ENCODE peak calls at places on chromosomes 1 and 21, in nine cellular contexts. F is endothelial cell of umbilical vein, Y is H54, T is transverse colon, A is heart left ventricle, I is GM12891, H is ovary, P is H1, U is prostate gland. K is an unnamed sample.

GRCh38 chr1:29180497-29181412 is 945 bp downstream of the SRSF4 start:
- DNase-seq in F (no peak), Y (peak; percentile 11), T (no peak), A (no peak), I (no peak), H (no peak), P (no peak), U (peak; percentile 19), K (no peak)

GRCh38 chr1:151145158-151146071 is 1.0 kb downstream of the SEMA6C start:
- DNase-seq in F (peak; percentile 49), Y (no peak), T (no peak), A (peak; percentile 65), I (no peak), H (peak; percentile 55), P (peak; percentile 77), U (no peak), K (peak; percentile 52)

GRCh38 chr1:53576381-53576801 is 117.2 kb downstream of the DMRTB1 start:
- DNase-seq in F (no peak), Y (no peak), T (no peak), A (no peak), I (no peak), H (no peak), P (no peak), U (no peak), K (no peak)

GRCh38 chr1:78718566-78718965 is 68.9 kb downstream of the IFI44 start:
- DNase-seq in F (peak; percentile 6), Y (no peak), T (no peak), A (no peak), I (no peak), H (no peak), P (no peak), U (no peak), K (no peak)

GRCh38 chr1:167617950-167618269 is 12.1 kb upstream of the RCSD1 start:
- DNase-seq in F (no peak), Y (no peak), T (no peak), A (no peak), I (no peak), H (no peak), P (no peak), U (no peak), K (no peak)

GRCh38 chr21:41725421-41726021 is 41.3 kb downstream of the RIPK4 start:
- DNase-seq in F (no peak), Y (no peak), T (no peak), A (no peak), I (no peak), H (no peak), P (peak; percentile 74), U (peak; percentile 55), K (no peak)

GRCh38 chr21:40819262-40819661 is 27.7 kb downstream of the DSCAM start:
- DNase-seq in F (no peak), Y (no peak), T (no peak), A (no peak), I (no peak), H (no peak), P (no peak), U (no peak), K (no peak)

GRCh38 chr1:27763358-27763757 is 9.7 kb upstream of the STX12 start:
- DNase-seq in F (no peak), Y (no peak), T (no peak), A (no peak), I (no peak), H (no peak), P (no peak), U (no peak), K (no peak)

GRCh38 chr1:77539510-77540142 is 142.8 kb downstream of the ZZZ3 start:
- DNase-seq in F (no peak), Y (peak; percentile 63), T (no peak), A (peak; percentile 33), I (no peak), H (no peak), P (no peak), U (no peak), K (no peak)

GRCh38 chr1:164466429-164466828 is 92.6 kb upstream of the PBX1 start:
- DNase-seq in F (no peak), Y (no peak), T (no peak), A (no peak), I (no peak), H (no peak), P (no peak), U (no peak), K (no peak)

GRCh38 chr1:61674221-61674620 is 50.7 kb downstream of the TM2D1 start:
- DNase-seq in F (no peak), Y (no peak), T (no peak), A (no peak), I (no peak), H (no peak), P (no peak), U (no peak), K (no peak)

GRCh38 chr1:232145768-232146167 is 484.2 kb downstream of the SIPA1L2 start:
- DNase-seq in F (no peak), Y (no peak), T (no peak), A (no peak), I (no peak), H (no peak), P (no peak), U (no peak), K (no peak)

GRCh38 chr1:147600119-147601111 is 59.1 kb downstream of the BCL9 start:
- DNase-seq in F (peak; percentile 31), Y (peak; percentile 24), T (no peak), A (no peak), I (no peak), H (no peak), P (no peak), U (no peak), K (no peak)

GRCh38 chr1:205313681-205314308 is 7.8 kb downstream of the NUAK2 start:
- DNase-seq in F (peak; percentile 67), Y (no peak), T (peak; percentile 49), A (peak; percentile 78), I (no peak), H (peak; percentile 55), P (peak; percentile 79), U (peak; percentile 35), K (no peak)

GRCh38 chr1:205317311-205317917 is 4.1 kb downstream of the NUAK2 start:
- DNase-seq in F (peak; percentile 59), Y (peak; percentile 54), T (peak; percentile 93), A (peak; percentile 87), I (no peak), H (peak; percentile 87), P (no peak), U (peak; percentile 88), K (no peak)

GRCh38 chr1:205316179-205316578 is 5.4 kb downstream of the NUAK2 start:
- DNase-seq in F (no peak), Y (no peak), T (no peak), A (no peak), I (no peak), H (no peak), P (no peak), U (no peak), K (no peak)

GRCh38 chr1:205312866-205313680 is 8.5 kb downstream of the NUAK2 start:
- DNase-seq in F (no peak), Y (no peak), T (no peak), A (no peak), I (no peak), H (no peak), P (no peak), U (no peak), K (no peak)

DNA sequence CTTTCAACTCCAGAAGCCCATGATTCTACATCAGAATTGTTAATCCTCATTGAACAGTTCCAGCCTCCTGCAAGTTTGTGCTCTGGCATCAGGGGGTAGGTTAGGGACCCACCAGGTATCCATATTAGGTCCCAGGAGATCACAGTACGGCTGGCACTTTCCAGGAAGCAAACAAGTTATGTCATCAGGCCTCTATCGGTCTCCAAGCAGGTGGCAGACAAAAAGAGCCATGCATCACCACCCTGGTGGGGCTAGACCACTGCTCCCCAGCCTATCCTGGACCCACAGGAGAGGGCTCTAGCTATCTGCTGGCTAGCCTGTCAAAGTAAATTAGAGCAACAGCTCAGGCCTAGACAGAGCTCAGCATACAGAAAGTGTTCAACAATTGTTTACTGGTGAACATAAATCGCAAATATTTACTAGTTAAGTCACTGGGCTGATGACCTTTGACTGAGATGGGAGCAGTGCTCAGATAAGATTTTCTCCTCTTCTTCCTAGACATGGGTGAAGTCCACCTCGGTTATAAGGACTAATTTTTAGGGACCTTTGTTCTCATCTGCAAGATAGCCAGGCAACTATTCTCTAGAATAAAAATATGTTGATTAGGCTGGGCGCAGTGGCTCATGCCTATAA is 6.4 kb downstream of the NUAK2 start:
- DNase-seq in F (no peak), Y (no peak), T (no peak), A (no peak), I (no peak), H (no peak), P (no peak), U (no peak), K (no peak)
- TF ChIP-seq POLR2A in F (no peak), Y (no peak), T (no peak), A (no peak), I (no peak), H (no peak), P (no peak), U (no peak), K (no peak)

GRCh38 chr1:206923009-206923960 is 1.5 kb upstream of the FCMR start:
- DNase-seq in F (no peak), Y (no peak), T (peak; percentile 67), A (no peak), I (no peak), H (no peak), P (no peak), U (no peak), K (no peak)
- TF ChIP-seq POLR2A in F (no peak), Y (no peak), T (peak; percentile 56), A (no peak), I (peak; percentile 81), H (no peak), P (no peak), U (no peak), K (no peak)

GRCh38 chr1:230487773-230488428 is 61.8 kb upstream of the PGBD5 start:
- DNase-seq in F (no peak), Y (no peak), T (no peak), A (no peak), I (no peak), H (no peak), P (no peak), U (no peak), K (no peak)
- TF ChIP-seq POLR2A in F (no peak), Y (no peak), T (no peak), A (no peak), I (no peak), H (no peak), P (no peak), U (no peak), K (no peak)

GRCh38 chr1:247713753-247714152 is 2.7 kb downstream of the OR6F1 start:
- DNase-seq in F (no peak), Y (no peak), T (no peak), A (no peak), I (no peak), H (no peak), P (no peak), U (no peak), K (no peak)
- TF ChIP-seq POLR2A in F (no peak), Y (no peak), T (no peak), A (no peak), I (no peak), H (no peak), P (no peak), U (no peak), K (no peak)

GRCh38 chr1:234605493-234605982 is 4.4 kb downstream of the IRF2BP2 start:
- DNase-seq in F (no peak), Y (no peak), T (no peak), A (no peak), I (no peak), H (no peak), P (no peak), U (no peak), K (no peak)
- TF ChIP-seq POLR2A in F (no peak), Y (no peak), T (no peak), A (no peak), I (no peak), H (no peak), P (no peak), U (no peak), K (no peak)

K was measured in erythroblast.